ENCODE peak calls at places on chromosomes 7 and 10, in five cellular contexts. I is HL-60, Z is transverse colon, E is brain microvascular endothelial cell, M is cardiac fibroblast. F is an unnamed sample.

GRCh38 chr10:104032144-104032775 is 53.4 kb downstream of the COL17A1 start:
- DNase-seq in M (no peak), E (no peak), I (peak), Z (no peak), F (no peak)

GRCh38 chr7:117809958-117810357 is 63.3 kb downstream of the CTTNBP2 start:
- DNase-seq in Z (no peak), M (no peak), E (no peak), I (no peak), F (no peak)

GRCh38 chr10:101879456-101880189 is 36.0 kb upstream of the KCNIP2 start:
- DNase-seq in Z (no peak), M (peak), I (no peak), E (peak), F (no peak)

GRCh38 chr7:101804642-101805401 is 12.6 kb upstream of the CUX1 start:
- DNase-seq in Z (peak), M (no peak), E (no peak), I (no peak), F (peak)

GRCh38 chr10:73906524-73907447 is 4.1 kb upstream of the PLAU start:
- DNase-seq in Z (peak), M (peak), E (peak), I (no peak), F (peak)

GRCh38 chr7:133572853-133573252 is 320.0 kb downstream of the EXOC4 start:
- DNase-seq in M (no peak), I (no peak), E (no peak), Z (no peak), F (no peak)

GRCh38 chr7:66668677-66669076 is 40.0 kb downstream of the KCTD7 start:
- DNase-seq in Z (no peak), I (no peak), E (no peak), M (no peak), F (no peak)

GRCh38 chr7:7352845-7353244 is 170.5 kb downstream of the C1GALT1 start:
- DNase-seq in I (no peak), Z (no peak), M (peak), E (no peak), F (no peak)

GRCh38 chr7:495326-495725 is 24.3 kb downstream of the PDGFA start:
- DNase-seq in Z (no peak), E (no peak), I (no peak), M (no peak), F (no peak)

GRCh38 chr7:55170335-55170734 is 151.5 kb downstream of the EGFR start:
- DNase-seq in E (no peak), M (no peak), Z (no peak), I (no peak), F (no peak)

GRCh38 chr7:112538859-112539258 is 58.1 kb downstream of the LSMEM1 start:
- DNase-seq in E (no peak), M (no peak), Z (no peak), I (no peak), F (no peak)

GRCh38 chr7:140059288-140060242 is 3.2 kb downstream of the PARP12 start:
- DNase-seq in M (peak), I (no peak), Z (peak), E (peak), F (no peak)

GRCh38 chr10:43078175-43078985 is 1.5 kb downstream of the RET start:
- DNase-seq in M (no peak), Z (no peak), I (no peak), E (no peak), F (no peak)

GRCh38 chr10:108393111-108393510 is 1228.6 kb upstream of the SORCS1 start:
- DNase-seq in Z (no peak), E (no peak), M (peak), I (no peak), F (no peak)

GRCh38 chr10:97843296-97843671 is 6.4 kb upstream of the GOLGA7B start:
- DNase-seq in E (no peak), I (no peak), M (no peak), Z (no peak), F (no peak)

GRCh38 chr7:130850960-130851359 is 117.0 kb upstream of the KLF14 start:
- DNase-seq in Z (no peak), I (no peak), E (no peak), M (peak), F (no peak)

GRCh38 chr7:130854481-130854880 is 120.5 kb upstream of the KLF14 start:
- DNase-seq in E (no peak), Z (no peak), M (peak), I (no peak), F (no peak)

GRCh38 chr7:130852867-130853266 is 118.9 kb upstream of the KLF14 start:
- DNase-seq in M (peak), I (no peak), Z (no peak), E (no peak), F (no peak)

GRCh38 chr7:130856866-130857265 is 122.9 kb upstream of the KLF14 start:
- DNase-seq in E (no peak), I (no peak), Z (no peak), M (no peak), F (no peak)

GRCh38 chr7:130853503-130854279 is 119.7 kb upstream of the KLF14 start:
- DNase-seq in M (peak), Z (no peak), I (no peak), E (no peak), F (no peak)
- TF ChIP-seq CTCF in M (no peak), Z (no peak), I (no peak), E (no peak), F (no peak)

GRCh38 chr7:32070051-32070405 is 179 bp downstream of the PDE1C start:
- DNase-seq in I (no peak), E (no peak), Z (no peak), M (no peak), F (no peak)

GRCh38 chr7:32069251-32069650 is 956 bp downstream of the PDE1C start:
- DNase-seq in Z (no peak), I (no peak), M (no peak), E (no peak), F (no peak)

GRCh38 chr7:32071466-32072091 is 1.4 kb upstream of the PDE1C start:
- DNase-seq in Z (no peak), E (no peak), I (no peak), M (no peak), F (no peak)

GRCh38 chr7:32072397-32072796 is 2.2 kb upstream of the PDE1C start:
- DNase-seq in Z (no peak), I (no peak), M (no peak), E (no peak), F (no peak)

GRCh38 chr7:32070406-32071360 is at the start of gene PDE1C:
- DNase-seq in E (no peak), Z (no peak), M (no peak), I (no peak), F (no peak)
- H3K4me3 ChIP-seq in E (peak), Z (peak), M (peak), I (no peak), F (no peak)

GRCh38 chr7:99461221-99461620 is 4.7 kb downstream of the ATP5MF start:
- DNase-seq in Z (no peak), E (no peak), M (no peak), I (no peak), F (no peak)
- TF ChIP-seq CTCF in Z (no peak), E (peak), M (no peak), I (no peak), F (no peak)

GRCh38 chr10:114499120-114499519 is 94.8 kb upstream of the AFAP1L2 start:
- DNase-seq in E (no peak), I (no peak), M (no peak), Z (no peak), F (no peak)

GRCh38 chr10:114499630-114500190 is 95.4 kb upstream of the AFAP1L2 start:
- DNase-seq in I (no peak), M (no peak), E (no peak), Z (peak), F (no peak)

GRCh38 chr10:114500643-114501042 is 96.3 kb upstream of the AFAP1L2 start:
- DNase-seq in Z (no peak), E (no peak), M (no peak), I (no peak), F (no peak)

GRCh38 chr10:114501650-114502049 is 97.3 kb upstream of the AFAP1L2 start:
- DNase-seq in Z (no peak), I (no peak), E (no peak), M (no peak), F (no peak)

GRCh38 chr10:114498413-114499111 is 94.3 kb upstream of the AFAP1L2 start:
- DNase-seq in I (no peak), M (no peak), E (no peak), Z (no peak), F (no peak)
- H3K4me3 ChIP-seq in I (no peak), M (no peak), E (no peak), Z (no peak), F (no peak)

GRCh38 chr7:6178273-6179029 is 94.0 kb downstream of the CYTH3 start:
- DNase-seq in M (no peak), Z (no peak), E (no peak), I (no peak), F (no peak)
- TF ChIP-seq CTCF in M (no peak), Z (no peak), E (no peak), I (no peak), F (no peak)

F was measured in WERI-Rb-1.